ENCODE peak calls at places on chromosomes 5 and 9, in five cellular contexts. One of them, this sample, is unnamed.

GRCh38 chr9:19156805-19157204 is 29.5 kb upstream of the PLIN2 start:
- DNase-seq in H1: no peak
- DNase-seq in HCT116: no peak
- DNase-seq in K562: no peak
- DNase-seq in HepG2: no peak
- DNase-seq in this sample: no peak

GRCh38 chr9:125126019-125126746 is 17.1 kb downstream of the SCAI start:
- DNase-seq in H1: no peak
- DNase-seq in HCT116: no peak
- DNase-seq in K562: peak; percentile 73
- DNase-seq in HepG2: no peak
- DNase-seq in this sample: peak; percentile 50

GRCh38 chr9:112945620-112946208 is 55.0 kb upstream of the SLC46A2 start:
- DNase-seq in H1: peak; percentile 41
- DNase-seq in HCT116: no peak
- DNase-seq in K562: peak; percentile 11
- DNase-seq in HepG2: peak; percentile 15
- DNase-seq in this sample: no peak

GRCh38 chr5:84748313-84748712 is 363.6 kb upstream of the EDIL3 start:
- DNase-seq in H1: no peak
- DNase-seq in HCT116: no peak
- DNase-seq in K562: no peak
- DNase-seq in HepG2: no peak
- DNase-seq in this sample: no peak

GRCh38 chr5:143738415-143739401 is 73.3 kb upstream of the HMHB1 start:
- DNase-seq in H1: no peak
- DNase-seq in HCT116: no peak
- DNase-seq in K562: no peak
- DNase-seq in HepG2: no peak
- DNase-seq in this sample: peak; percentile 28

GRCh38 chr5:177958696-177959095 is 37.3 kb downstream of the PROP1 start:
- DNase-seq in H1: no peak
- DNase-seq in HCT116: no peak
- DNase-seq in K562: no peak
- DNase-seq in HepG2: no peak
- DNase-seq in this sample: no peak

GRCh38 chr9:136297016-136297691 is 6.7 kb downstream of the CCDC187 start:
- DNase-seq in H1: no peak
- DNase-seq in HCT116: no peak
- DNase-seq in K562: no peak
- DNase-seq in HepG2: peak; percentile 89
- DNase-seq in this sample: no peak

GRCh38 chr5:153212471-153212870 is 278.0 kb upstream of the GRIA1 start:
- DNase-seq in H1: no peak
- DNase-seq in HCT116: no peak
- DNase-seq in K562: no peak
- DNase-seq in HepG2: no peak
- DNase-seq in this sample: no peak

GRCh38 chr9:123392802-123393201 is 36.8 kb downstream of the CRB2 start:
- DNase-seq in H1: no peak
- DNase-seq in HCT116: no peak
- DNase-seq in K562: no peak
- DNase-seq in HepG2: no peak
- DNase-seq in this sample: no peak

GRCh38 chr5:173235499-173236394 is 741 bp upstream of the NKX2-5 start:
- DNase-seq in H1: no peak
- DNase-seq in HCT116: no peak
- DNase-seq in K562: no peak
- DNase-seq in HepG2: no peak
- DNase-seq in this sample: no peak

GRCh38 chr5:140336388-140336787 is 10.0 kb downstream of the HBEGF start:
- DNase-seq in H1: no peak
- DNase-seq in HCT116: no peak
- DNase-seq in K562: no peak
- DNase-seq in HepG2: peak; percentile 63
- DNase-seq in this sample: no peak

GRCh38 chr9:134304712-134305111 is 21.5 kb upstream of the RXRA start:
- DNase-seq in H1: no peak
- DNase-seq in HCT116: no peak
- DNase-seq in K562: no peak
- DNase-seq in HepG2: no peak
- DNase-seq in this sample: no peak

GRCh38 chr5:368162-369084 is 46.9 kb downstream of the AHRR start:
- DNase-seq in H1: no peak
- DNase-seq in HCT116: no peak
- DNase-seq in K562: no peak
- DNase-seq in HepG2: no peak
- DNase-seq in this sample: peak; percentile 73

GRCh38 chr9:124021385-124021769 is 9.8 kb downstream of the LHX2 start:
- DNase-seq in H1: no peak
- DNase-seq in HCT116: no peak
- DNase-seq in K562: no peak
- DNase-seq in HepG2: no peak
- DNase-seq in this sample: no peak

GRCh38 chr5:146662229-146662628 is 146.2 kb upstream of the GPR151 start:
- DNase-seq in H1: no peak
- DNase-seq in HCT116: peak; percentile 3
- DNase-seq in K562: peak; percentile 22
- DNase-seq in HepG2: peak; percentile 19
- DNase-seq in this sample: no peak

GRCh38 chr5:113663879-113664278 is 150.4 kb downstream of the YTHDC2 start:
- DNase-seq in H1: peak; percentile 50
- DNase-seq in HCT116: peak; percentile 51
- DNase-seq in K562: peak; percentile 54
- DNase-seq in HepG2: peak; percentile 45
- DNase-seq in this sample: no peak

GRCh38 chr9:18550286-18550685 is 76.3 kb downstream of the ADAMTSL1 start:
- DNase-seq in H1: no peak
- DNase-seq in HCT116: no peak
- DNase-seq in K562: no peak
- DNase-seq in HepG2: no peak
- DNase-seq in this sample: no peak

GRCh38 chr9:4086119-4087088 is 213.5 kb downstream of the GLIS3 start:
- DNase-seq in H1: no peak
- DNase-seq in HCT116: no peak
- DNase-seq in K562: no peak
- DNase-seq in HepG2: peak; percentile 8
- DNase-seq in this sample: no peak

GRCh38 chr9:132008871-132009812 is 70.5 kb downstream of the MED27 start:
- DNase-seq in H1: no peak
- DNase-seq in HCT116: no peak
- DNase-seq in K562: no peak
- DNase-seq in HepG2: peak; percentile 63
- DNase-seq in this sample: no peak

GRCh38 chr5:17001418-17001817 is 65.3 kb upstream of the MYO10 start:
- DNase-seq in H1: no peak
- DNase-seq in HCT116: no peak
- DNase-seq in K562: no peak
- DNase-seq in HepG2: no peak
- DNase-seq in this sample: no peak

GRCh38 chr9:84788803-84789462 is 119.4 kb downstream of the NTRK2 start:
- DNase-seq in H1: no peak
- DNase-seq in HCT116: no peak
- DNase-seq in K562: no peak
- DNase-seq in HepG2: no peak
- DNase-seq in this sample: no peak

GRCh38 chr5:85010014-85010562 is 625.4 kb upstream of the EDIL3 start:
- DNase-seq in H1: no peak
- DNase-seq in HCT116: no peak
- DNase-seq in K562: no peak
- DNase-seq in HepG2: no peak
- DNase-seq in this sample: no peak

GRCh38 chr9:101356619-101357018 is 28.2 kb downstream of the BAAT start:
- DNase-seq in H1: no peak
- DNase-seq in HCT116: no peak
- DNase-seq in K562: no peak
- DNase-seq in HepG2: no peak
- DNase-seq in this sample: no peak

GRCh38 chr5:89338935-89339334 is 456.0 kb upstream of the MEF2C start:
- DNase-seq in H1: no peak
- DNase-seq in HCT116: no peak
- DNase-seq in K562: no peak
- DNase-seq in HepG2: no peak
- DNase-seq in this sample: no peak

GRCh38 chr5:159602434-159602833 is 272.1 kb upstream of the IL12B start:
- DNase-seq in H1: no peak
- DNase-seq in HCT116: no peak
- DNase-seq in K562: no peak
- DNase-seq in HepG2: no peak
- DNase-seq in this sample: no peak

GRCh38 chr5:16854351-16854750 is 81.7 kb downstream of the MYO10 start:
- DNase-seq in H1: no peak
- DNase-seq in HCT116: no peak
- DNase-seq in K562: no peak
- DNase-seq in HepG2: no peak
- DNase-seq in this sample: no peak

GRCh38 chr9:129312251-129312650 is 134.2 kb upstream of the IER5L start:
- DNase-seq in H1: no peak
- DNase-seq in HCT116: no peak
- DNase-seq in K562: no peak
- DNase-seq in HepG2: no peak
- DNase-seq in this sample: no peak

GRCh38 chr9:27499481-27499880 is 24.6 kb upstream of the IFNK start:
- DNase-seq in H1: no peak
- DNase-seq in HCT116: no peak
- DNase-seq in K562: peak; percentile 37
- DNase-seq in HepG2: no peak
- DNase-seq in this sample: no peak

GRCh38 chr5:96577909-96578308 is 84.3 kb upstream of the CAST start:
- DNase-seq in H1: no peak
- DNase-seq in HCT116: no peak
- DNase-seq in K562: no peak
- DNase-seq in HepG2: no peak
- DNase-seq in this sample: no peak

GRCh38 chr9:127928232-127929043 is 2.1 kb downstream of the PIP5KL1 start:
- DNase-seq in H1: no peak
- DNase-seq in HCT116: no peak
- DNase-seq in K562: peak; percentile 42
- DNase-seq in HepG2: no peak
- DNase-seq in this sample: no peak

GRCh38 chr9:127929044-127929979 is 1.3 kb downstream of the PIP5KL1 start:
- DNase-seq in H1: no peak
- DNase-seq in HCT116: no peak
- DNase-seq in K562: no peak
- DNase-seq in HepG2: no peak
- DNase-seq in this sample: no peak

GRCh38 chr9:127926961-127927456 is 3.6 kb downstream of the PIP5KL1 start:
- DNase-seq in H1: no peak
- DNase-seq in HCT116: no peak
- DNase-seq in K562: no peak
- DNase-seq in HepG2: no peak
- DNase-seq in this sample: no peak

GRCh38 chr9:127925959-127926949 is 4.3 kb downstream of the PIP5KL1 start:
- DNase-seq in H1: no peak
- DNase-seq in HCT116: no peak
- DNase-seq in K562: peak; percentile 37
- DNase-seq in HepG2: no peak
- DNase-seq in this sample: no peak

GRCh38 chr9:127927457-127928231 is 2.9 kb downstream of the PIP5KL1 start:
- DNase-seq in H1: peak; percentile 84
- DNase-seq in HCT116: peak; percentile 77
- DNase-seq in K562: peak; percentile 82
- DNase-seq in HepG2: no peak
- DNase-seq in this sample: no peak
- TF ChIP-seq JUND in H1: no peak
- TF ChIP-seq JUND in HCT116: no peak
- TF ChIP-seq JUND in K562: no peak
- TF ChIP-seq JUND in HepG2: no peak
- TF ChIP-seq JUND in this sample: no peak

GRCh38 chr5:150020249-150020648 is 19.7 kb downstream of the HMGXB3 start:
- DNase-seq in H1: no peak
- DNase-seq in HCT116: no peak
- DNase-seq in K562: no peak
- DNase-seq in HepG2: no peak
- DNase-seq in this sample: no peak

GRCh38 chr5:150021491-150022162 is 21.1 kb downstream of the HMGXB3 start:
- DNase-seq in H1: no peak
- DNase-seq in HCT116: peak; percentile 80
- DNase-seq in K562: no peak
- DNase-seq in HepG2: no peak
- DNase-seq in this sample: no peak

GRCh38 chr5:150023136-150023535 is 22.6 kb downstream of the HMGXB3 start:
- DNase-seq in H1: no peak
- DNase-seq in HCT116: no peak
- DNase-seq in K562: no peak
- DNase-seq in HepG2: no peak
- DNase-seq in this sample: no peak

GRCh38 chr5:150022681-150023080 is 22.1 kb downstream of the HMGXB3 start:
- DNase-seq in H1: no peak
- DNase-seq in HCT116: no peak
- DNase-seq in K562: no peak
- DNase-seq in HepG2: no peak
- DNase-seq in this sample: no peak

DNA sequence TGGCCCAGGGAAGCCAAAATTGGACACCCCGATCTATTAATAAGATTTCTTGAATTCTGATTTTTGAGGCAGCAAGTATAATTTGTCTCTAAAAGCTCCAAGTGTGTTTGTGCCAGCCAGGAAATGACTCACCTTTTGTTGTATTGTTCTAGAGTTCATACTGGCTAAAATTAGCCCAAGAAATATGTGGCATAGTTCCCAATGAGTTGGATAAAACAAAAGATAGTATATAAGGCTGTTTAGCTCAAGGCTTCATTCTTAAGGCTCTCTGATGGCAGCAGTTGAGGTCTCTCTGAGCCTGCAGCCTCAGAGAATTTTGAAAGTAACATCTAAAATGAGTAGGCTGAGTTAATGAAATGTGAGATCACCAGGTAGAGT is 21.6 kb downstream of the HMGXB3 start:
- DNase-seq in H1: no peak
- DNase-seq in HCT116: peak; percentile 83
- DNase-seq in K562: no peak
- DNase-seq in HepG2: no peak
- DNase-seq in this sample: no peak
- TF ChIP-seq SRF in H1: no peak
- TF ChIP-seq SRF in HCT116: peak; percentile 49
- TF ChIP-seq SRF in K562: no peak
- TF ChIP-seq SRF in HepG2: no peak
- TF ChIP-seq SRF in this sample: no peak

DNA sequence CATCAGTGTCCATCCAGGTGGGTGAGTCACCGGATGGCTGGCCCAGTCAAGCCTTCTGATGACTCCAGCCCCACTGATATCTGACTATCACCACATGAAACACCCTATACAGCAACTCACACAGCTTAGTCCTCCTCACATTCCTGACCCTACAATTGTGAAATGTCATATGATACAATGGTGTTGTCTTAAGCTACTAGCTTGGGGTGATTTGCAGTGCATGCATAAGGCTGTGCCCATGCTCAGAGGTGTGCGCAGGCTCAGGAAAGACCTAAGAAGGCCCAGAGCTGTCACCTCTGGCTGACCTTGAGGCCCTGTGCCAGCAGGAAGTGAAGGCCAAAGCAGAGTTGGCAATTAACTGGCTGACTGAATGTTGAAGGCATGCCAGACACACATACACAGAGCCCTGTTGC is 21.5 kb upstream of the SEMA4D start:
- DNase-seq in H1: no peak
- DNase-seq in HCT116: peak; percentile 26
- DNase-seq in K562: no peak
- DNase-seq in HepG2: peak; percentile 26
- DNase-seq in this sample: no peak
- TF ChIP-seq JUND in H1: no peak
- TF ChIP-seq JUND in HCT116: peak; percentile 71
- TF ChIP-seq JUND in K562: no peak
- TF ChIP-seq JUND in HepG2: no peak
- TF ChIP-seq JUND in this sample: no peak

GRCh38 chr9:120980951-120981350 is 54.4 kb upstream of the TRAF1 start:
- DNase-seq in H1: no peak
- DNase-seq in HCT116: no peak
- DNase-seq in K562: peak; percentile 27
- DNase-seq in HepG2: no peak
- DNase-seq in this sample: no peak
- TF ChIP-seq SRF in H1: no peak
- TF ChIP-seq SRF in HCT116: no peak
- TF ChIP-seq SRF in K562: no peak
- TF ChIP-seq SRF in HepG2: no peak
- TF ChIP-seq SRF in this sample: no peak